ENCODE peak calls at places on chromosomes 7 and 10, in four cellular contexts. M is nephron progenitor cell, V is mammary epithelial cell, N is OCI-LY7. U is an unnamed sample.

GRCh38 chr7:36192877-36193276 is 39.8 kb downstream of the EEPD1 start:
- DNase-seq in M (no peak), V (no peak), N (no peak), U (no peak)

GRCh38 chr7:24704311-24704710 is 53.0 kb downstream of the GSDME start:
- DNase-seq in M (no peak), N (no peak), V (no peak), U (no peak)

GRCh38 chr7:87600130-87601124 is at the start of gene ABCB1:
- DNase-seq in N (no peak), V (peak; percentile 33), M (peak; percentile 63), U (peak; percentile 64)

GRCh38 chr10:64468219-64468618 is 947.0 kb downstream of the REEP3 start:
- DNase-seq in N (no peak), V (no peak), M (no peak), U (no peak)

GRCh38 chr7:73903321-73904218 is 42.6 kb downstream of the TMEM270 start:
- DNase-seq in M (no peak), N (no peak), V (no peak), U (no peak)

GRCh38 chr10:91758303-91759146 is 39.7 kb upstream of the TNKS2 start:
- DNase-seq in M (no peak), V (peak; percentile 48), N (peak; percentile 72), U (peak; percentile 25)

GRCh38 chr10:113957013-113957412 is 86.7 kb upstream of the ADRB1 start:
- DNase-seq in V (peak; percentile 37), M (no peak), N (no peak), U (no peak)

GRCh38 chr10:71423268-71423667 is 26.5 kb downstream of the CDH23 start:
- DNase-seq in N (no peak), M (no peak), V (no peak), U (no peak)

DNA sequence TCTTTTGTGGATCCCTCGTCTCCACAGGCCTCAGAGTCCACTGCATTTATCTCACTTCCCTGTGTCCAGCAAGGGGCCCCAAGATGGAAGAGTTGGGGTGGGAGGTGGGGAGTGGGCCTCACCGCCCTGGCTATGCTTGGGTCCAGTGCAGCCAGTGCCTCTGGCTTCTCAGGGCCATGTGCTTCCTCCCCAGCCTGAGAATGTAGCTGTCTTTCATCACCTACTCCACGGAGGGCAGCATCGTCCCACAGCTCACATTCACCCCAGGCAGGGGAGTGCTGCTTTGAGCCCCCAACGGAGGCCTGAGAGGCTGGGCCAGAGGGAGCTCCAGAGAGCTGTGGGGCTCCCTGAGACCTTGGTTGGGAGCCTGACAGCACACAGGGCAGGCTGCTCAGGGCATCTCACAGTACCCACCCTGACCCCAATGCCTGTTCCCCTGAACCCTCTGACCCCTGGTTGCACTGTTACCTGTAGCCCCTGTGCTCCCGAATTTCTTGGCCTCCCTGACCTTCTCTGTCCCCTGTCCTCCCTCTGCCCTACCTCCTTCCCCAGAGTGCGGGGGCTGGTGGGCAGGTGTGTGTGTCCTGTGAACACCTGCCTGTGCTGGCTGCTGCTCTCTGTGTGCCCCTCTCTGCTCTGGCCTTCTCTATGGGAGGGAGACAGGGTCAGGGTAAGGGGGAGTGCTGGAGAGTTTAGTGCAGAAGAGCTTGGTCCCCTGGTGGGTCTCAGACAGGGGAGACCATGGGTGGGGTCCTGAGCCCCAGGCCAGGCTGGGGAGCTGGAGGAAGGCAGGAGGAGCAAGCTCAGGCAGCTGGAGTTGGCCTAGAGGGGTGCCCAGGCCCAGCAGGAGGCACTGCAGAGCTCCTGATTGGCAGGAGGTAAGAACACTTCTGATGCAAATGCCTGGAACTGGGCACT is 19.6 kb upstream of the ZNF488 start:
- DNase-seq in V (no peak), N (no peak), M (no peak), U (no peak)
- TF ChIP-seq CTCF in V (no peak), N (peak; percentile 25), M (no peak), U (no peak)

GRCh38 chr7:52920977-52921376 is 114.5 kb upstream of the POM121L12 start:
- DNase-seq in N (no peak), V (no peak), M (no peak), U (no peak)

DNA sequence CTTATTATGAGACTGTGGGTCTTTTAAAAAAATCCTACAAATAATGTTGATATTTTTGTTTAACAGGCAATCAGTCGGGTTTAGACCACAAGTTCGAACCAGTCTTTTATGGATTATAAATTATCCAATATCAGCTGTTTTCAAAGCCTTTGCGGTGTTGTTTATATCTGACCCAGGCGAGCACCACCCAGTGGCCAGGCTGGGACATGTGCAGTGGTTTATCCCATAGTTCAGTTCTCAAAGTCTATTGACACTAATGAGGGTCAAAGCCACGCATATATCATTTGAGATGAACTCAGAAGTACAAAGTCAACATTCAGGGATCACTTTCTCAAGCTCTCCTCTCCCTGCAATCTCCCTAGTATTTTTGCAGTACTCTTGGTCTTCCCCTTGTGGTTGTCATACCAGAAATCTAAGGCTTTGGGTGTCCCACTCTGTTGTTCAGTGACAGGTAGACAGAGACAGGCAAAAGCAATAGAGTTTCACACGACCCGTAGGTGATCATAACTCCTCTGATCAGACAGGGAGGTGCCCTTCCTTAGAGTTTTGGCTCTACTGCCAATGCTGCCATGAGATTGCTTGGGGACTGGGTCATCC is 117.4 kb upstream of the POM121L12 start:
- DNase-seq in N (peak; percentile 4), M (peak; percentile 10), V (no peak), U (no peak)
- TF ChIP-seq CTCF in N (peak; percentile 73), M (peak; percentile 39), V (no peak), U (no peak)

GRCh38 chr10:35306852-35307251 is 29.5 kb upstream of the CCNY start:
- DNase-seq in M (no peak), N (no peak), V (peak; percentile 95), U (no peak)

GRCh38 chr10:35308809-35309208 is 27.5 kb upstream of the CCNY start:
- DNase-seq in M (no peak), N (no peak), V (no peak), U (no peak)

GRCh38 chr10:35307297-35307696 is 29.0 kb upstream of the CCNY start:
- DNase-seq in M (no peak), N (no peak), V (peak; percentile 84), U (no peak)

GRCh38 chr10:35300063-35300699 is 36.1 kb upstream of the CCNY start:
- DNase-seq in N (no peak), V (peak; percentile 91), M (no peak), U (peak; percentile 71)

GRCh38 chr10:35304649-35305048 is 31.7 kb upstream of the CCNY start:
- DNase-seq in M (no peak), N (peak; percentile 7), V (no peak), U (no peak)
- TF ChIP-seq CTCF in M (no peak), N (peak; percentile 41), V (no peak), U (no peak)

GRCh38 chr7:127588697-127589482 is 679 bp downstream of the ARF5 start:
- DNase-seq in M (peak; percentile 66), N (peak; percentile 29), V (peak; percentile 55), U (peak; percentile 65)
- TF ChIP-seq CTCF in M (peak; percentile 28), N (peak; percentile 72), V (peak; percentile 27), U (peak; percentile 64)

U was measured in GM10248.